ENCODE peak calls at places on chromosomes 1 and 21, in ten cellular contexts. I is hepatocyte; Y is NCI-H187; P is COR-L47; F is cardiac muscle cell; O is NCI-H460; J is activated CD4-positive, alpha-beta T cell treated with anti-CD3 and anti-CD28 coated beads, Interleukin-2, amount 10 ng/mL, durations not matched to agents 7 days and 5 days; D is thoracic aorta; M is epithelial cell of esophagus; C is T-helper 2 cell. U is an unnamed sample.

GRCh38 chr1:64077281-64077940 is 126.0 kb upstream of the UBE2U start:
- DNase-seq in P (no peak), O (no peak), F (no peak), M (peak), J (no peak), I (no peak), Y (no peak), D (no peak), C (no peak), U (no peak)

GRCh38 chr1:29410476-29410875 is 174.2 kb downstream of the PTPRU start:
- DNase-seq in I (no peak), F (no peak), P (peak), J (no peak), O (no peak), Y (peak), D (no peak), M (peak), C (no peak), U (no peak)

GRCh38 chr1:98322966-98323365 is 338.6 kb upstream of the SNX7 start:
- DNase-seq in P (no peak), Y (no peak), C (no peak), O (no peak), J (no peak), I (no peak), D (no peak), F (peak), M (peak), U (no peak)

GRCh38 chr1:236160540-236161127 is 18.3 kb downstream of the GPR137B start:
- DNase-seq in O (no peak), C (no peak), P (no peak), F (no peak), J (no peak), Y (no peak), D (no peak), I (no peak), M (no peak), U (no peak)

GRCh38 chr1:152072311-152072710 is 16.6 kb downstream of the TCHHL1 start:
- DNase-seq in Y (no peak), D (no peak), J (no peak), F (no peak), I (no peak), P (no peak), M (no peak), O (no peak), C (no peak), U (no peak)

GRCh38 chr21:24225432-24225831 is 1381.8 kb downstream of the MRPL39 start:
- DNase-seq in Y (no peak), F (no peak), P (no peak), I (no peak), C (no peak), O (no peak), M (peak), D (no peak), J (no peak), U (peak)

GRCh38 chr1:201984446-201984845 is 2.0 kb downstream of the RNPEP start:
- DNase-seq in F (no peak), C (no peak), M (no peak), Y (no peak), O (no peak), P (no peak), J (no peak), D (no peak), I (no peak), U (no peak)

GRCh38 chr1:7679873-7680790 is 91.0 kb upstream of the VAMP3 start:
- DNase-seq in M (peak), C (peak), O (no peak), I (peak), F (peak), Y (peak), D (no peak), J (peak), P (peak), U (peak)

GRCh38 chr1:209767105-209767504 is 11.3 kb downstream of the TRAF3IP3 start:
- DNase-seq in Y (no peak), O (no peak), F (no peak), D (no peak), P (no peak), I (no peak), C (no peak), J (no peak), M (no peak), U (no peak)

GRCh38 chr1:41915786-41916571 is 2.7 kb downstream of the HIVEP3 start:
- DNase-seq in I (no peak), O (no peak), D (no peak), M (no peak), J (peak), C (peak), Y (peak), F (peak), P (peak), U (no peak)

GRCh38 chr1:1780598-1781525 is 2.6 kb upstream of the NADK start:
- DNase-seq in I (no peak), D (no peak), F (no peak), Y (no peak), P (no peak), C (no peak), O (no peak), M (no peak), J (no peak), U (no peak)

GRCh38 chr1:182643699-182644098 is 39.5 kb upstream of the RGS16 start:
- DNase-seq in P (no peak), O (no peak), Y (no peak), I (no peak), C (no peak), J (no peak), M (peak), F (no peak), D (no peak), U (no peak)

GRCh38 chr1:69673301-69673700 is 105.6 kb downstream of the LRRC7 start:
- DNase-seq in Y (no peak), D (no peak), I (no peak), J (no peak), F (peak), C (no peak), M (no peak), P (peak), O (no peak), U (no peak)

GRCh38 chr1:238469146-238469601 is 578.5 kb upstream of the ZP4 start:
- DNase-seq in M (peak), O (no peak), D (no peak), F (peak), I (no peak), P (no peak), Y (no peak), C (no peak), J (no peak), U (no peak)

GRCh38 chr1:161994153-161994814 is 29.4 kb downstream of the OLFML2B start:
- DNase-seq in D (no peak), P (no peak), C (no peak), I (no peak), F (peak), J (no peak), M (no peak), O (no peak), Y (no peak), U (no peak)

GRCh38 chr1:42737257-42737656 is 2.8 kb downstream of the CLDN19 start:
- DNase-seq in Y (no peak), I (no peak), P (no peak), J (peak), M (peak), O (no peak), D (no peak), C (no peak), F (no peak), U (no peak)

GRCh38 chr1:219926363-219926998 is 1.9 kb downstream of the SLC30A10 start:
- DNase-seq in P (no peak), J (no peak), M (peak), Y (no peak), O (no peak), I (peak), D (no peak), F (no peak), C (no peak), U (no peak)

GRCh38 chr1:94739521-94740061 is 80.6 kb upstream of the SLC44A3 start:
- DNase-seq in I (no peak), Y (no peak), F (peak), P (no peak), C (no peak), D (no peak), J (no peak), O (no peak), M (peak), U (no peak)

GRCh38 chr1:32872189-32872898 is 1.6 kb upstream of the FNDC5 start:
- DNase-seq in J (peak), O (peak), P (peak), M (peak), D (no peak), C (peak), I (peak), F (peak), Y (peak), U (peak)

GRCh38 chr1:38173848-38174247 is 127.3 kb upstream of the POU3F1 start:
- DNase-seq in F (no peak), O (no peak), J (no peak), I (no peak), D (no peak), P (no peak), C (no peak), M (no peak), Y (no peak), U (no peak)

GRCh38 chr1:94122201-94122970 is 1.4 kb upstream of the ABCA4 start:
- DNase-seq in C (no peak), J (no peak), Y (no peak), F (peak), D (no peak), M (no peak), O (no peak), I (no peak), P (no peak), U (no peak)

GRCh38 chr1:94094466-94095111 is 26.4 kb downstream of the ABCA4 start:
- DNase-seq in J (no peak), M (no peak), I (peak), P (no peak), C (no peak), O (no peak), Y (no peak), D (peak), F (peak), U (no peak)

GRCh38 chr1:185559684-185560310 is 174.4 kb upstream of the HMCN1 start:
- DNase-seq in I (peak), C (peak), D (no peak), F (peak), O (peak), P (no peak), M (peak), J (peak), Y (no peak), U (peak)

GRCh38 chr1:47660622-47661021 is 222.8 kb downstream of the FOXD2 start:
- DNase-seq in D (no peak), J (no peak), O (no peak), I (no peak), M (no peak), Y (no peak), F (no peak), C (no peak), P (no peak), U (no peak)

GRCh38 chr1:212366901-212367300 is 47.8 kb downstream of the PACC1 start:
- DNase-seq in D (no peak), Y (no peak), F (peak), O (no peak), J (no peak), P (no peak), M (peak), C (no peak), I (no peak), U (no peak)

GRCh38 chr1:94240822-94241221 is 3.4 kb upstream of the ARHGAP29 start:
- DNase-seq in Y (no peak), O (no peak), D (no peak), M (no peak), I (peak), P (peak), F (peak), J (no peak), C (no peak), U (no peak)

GRCh38 chr1:107936498-107937481 is 28.2 kb downstream of the VAV3 start:
- DNase-seq in F (peak), M (peak), P (no peak), O (no peak), I (peak), Y (no peak), D (no peak), C (peak), J (peak), U (peak)

GRCh38 chr1:12450831-12451559 is 167.0 kb downstream of the DHRS3 start:
- DNase-seq in I (no peak), O (no peak), J (no peak), M (no peak), Y (no peak), P (no peak), C (no peak), F (no peak), D (no peak), U (no peak)

GRCh38 chr1:118744420-118744819 is 243.7 kb downstream of the TBX15 start:
- DNase-seq in M (no peak), P (no peak), C (no peak), Y (no peak), D (no peak), F (no peak), O (no peak), I (no peak), J (no peak), U (no peak)

GRCh38 chr1:178575611-178576331 is 62.9 kb downstream of the TEX35 start:
- DNase-seq in Y (no peak), D (no peak), P (no peak), I (peak), F (no peak), M (no peak), C (no peak), O (no peak), J (no peak), U (no peak)